ENCODE peak calls at places on chromosomes 13 and 19, in five cellular contexts. G, I, H, B and S are unnamed samples.

GRCh38 chr19:10219678-10220077 is 11.5 kb downstream of the S1PR2 start:
- DNase-seq in H (peak; percentile 53), G (peak; percentile 49), B (no peak), I (no peak), S (no peak)

GRCh38 chr13:90696254-90696653 is 651.2 kb upstream of the MIR17HG start:
- DNase-seq in I (no peak), H (peak; percentile 75), B (no peak), G (peak; percentile 76), S (peak; percentile 83)

GRCh38 chr19:49847731-49848696 is 2.9 kb upstream of the PTOV1 start:
- DNase-seq in H (peak; percentile 90), G (peak; percentile 81), I (no peak), B (no peak), S (peak; percentile 91)

GRCh38 chr13:101520672-101521071 is 68.2 kb downstream of the ITGBL1 start:
- DNase-seq in G (peak; percentile 69), H (peak; percentile 50), I (no peak), B (no peak), S (peak; percentile 75)

GRCh38 chr13:50419896-50420295 is 404.7 kb downstream of the KCNRG start:
- DNase-seq in H (peak; percentile 49), G (no peak), B (no peak), I (no peak), S (no peak)

GRCh38 chr13:44218501-44219240 is 155.0 kb upstream of the SERP2 start:
- DNase-seq in G (no peak), B (no peak), I (no peak), H (peak; percentile 66), S (no peak)

GRCh38 chr19:39428309-39429112 is 7.2 kb downstream of the RPS16 start:
- DNase-seq in G (no peak), I (no peak), B (no peak), H (peak; percentile 96), S (peak; percentile 91)

GRCh38 chr19:55319786-55320185 is 5.4 kb downstream of the TMEM150B start:
- DNase-seq in B (no peak), G (no peak), H (peak; percentile 79), I (no peak), S (no peak)

GRCh38 chr13:40251343-40252032 is 415.0 kb downstream of the FOXO1 start:
- DNase-seq in B (no peak), G (peak; percentile 60), I (no peak), H (peak; percentile 69), S (no peak)

GRCh38 chr19:52398091-52398461 is 427 bp downstream of the ZNF528 start:
- DNase-seq in B (no peak), H (peak; percentile 29), G (no peak), I (no peak), S (no peak)

GRCh38 chr13:30004204-30004603 is 153.8 kb upstream of the UBL3 start:
- DNase-seq in B (no peak), I (no peak), G (peak; percentile 35), H (no peak), S (no peak)

GRCh38 chr13:52879950-52880650 is 31.7 kb upstream of the PCDH8 start:
- DNase-seq in B (no peak), I (no peak), G (no peak), H (no peak), S (no peak)

GRCh38 chr13:67383358-67383757 is 153.2 kb upstream of the PCDH9 start:
- DNase-seq in B (no peak), I (no peak), G (no peak), H (peak; percentile 55), S (peak; percentile 13)

GRCh38 chr13:72341904-72342303 is 385.5 kb downstream of the MZT1 start:
- DNase-seq in G (no peak), H (no peak), B (no peak), I (no peak), S (no peak)

GRCh38 chr19:48458016-48458415 is 2.6 kb downstream of the KCNJ14 start:
- DNase-seq in G (no peak), I (no peak), B (no peak), H (peak; percentile 38), S (no peak)

GRCh38 chr19:5997371-5997770 is 19.4 kb upstream of the RANBP3 start:
- DNase-seq in B (no peak), I (no peak), H (no peak), G (no peak), S (no peak)

GRCh38 chr19:21907516-21907915 is 71.5 kb upstream of the ZNF43 start:
- DNase-seq in H (no peak), G (no peak), B (no peak), I (no peak), S (no peak)

GRCh38 chr19:41111750-41112295 is 2.4 kb upstream of the CYP2F1 start:
- DNase-seq in H (no peak), I (no peak), B (no peak), G (no peak), S (no peak)

GRCh38 chr19:38730731-38731589 is 13.3 kb downstream of the CAPN12 start:
- DNase-seq in B (no peak), I (peak; percentile 49), H (no peak), G (no peak), S (no peak)

GRCh38 chr19:45499196-45500180 is 1.2 kb downstream of the PPM1N start:
- DNase-seq in G (no peak), B (peak; percentile 59), I (no peak), H (peak; percentile 46), S (no peak)

GRCh38 chr13:43629691-43630480 is 156.9 kb downstream of the ENOX1 start:
- DNase-seq in G (no peak), B (no peak), H (peak; percentile 16), I (no peak), S (no peak)

GRCh38 chr19:7992575-7992974 is 12.9 kb downstream of the ELAVL1 start:
- DNase-seq in H (no peak), G (no peak), I (no peak), B (no peak), S (no peak)

GRCh38 chr19:17751103-17751911 is at the start of gene FCHO1:
- DNase-seq in H (no peak), I (no peak), G (no peak), B (peak; percentile 90), S (no peak)

GRCh38 chr19:19405919-19406877 is 723 bp downstream of the GATAD2A start:
- DNase-seq in H (peak; percentile 50), G (peak; percentile 50), I (no peak), B (peak; percentile 32), S (peak; percentile 46)

GRCh38 chr19:42563352-42564210 is 31.1 kb downstream of the CEACAM8 start:
- DNase-seq in I (no peak), H (peak; percentile 60), B (no peak), G (peak; percentile 22), S (peak; percentile 28)

GRCh38 chr13:33676700-33677048 is 141.3 kb upstream of the RFC3 start:
- DNase-seq in H (peak; percentile 76), I (no peak), G (peak; percentile 61), B (no peak), S (peak; percentile 37)

GRCh38 chr19:29418106-29418684 is 107.6 kb upstream of the VSTM2B start:
- DNase-seq in G (no peak), I (no peak), H (no peak), B (no peak), S (no peak)

GRCh38 chr13:110354715-110355473 is 47.8 kb downstream of the COL4A2 start:
- DNase-seq in B (no peak), G (no peak), H (no peak), I (no peak), S (no peak)

DNA sequence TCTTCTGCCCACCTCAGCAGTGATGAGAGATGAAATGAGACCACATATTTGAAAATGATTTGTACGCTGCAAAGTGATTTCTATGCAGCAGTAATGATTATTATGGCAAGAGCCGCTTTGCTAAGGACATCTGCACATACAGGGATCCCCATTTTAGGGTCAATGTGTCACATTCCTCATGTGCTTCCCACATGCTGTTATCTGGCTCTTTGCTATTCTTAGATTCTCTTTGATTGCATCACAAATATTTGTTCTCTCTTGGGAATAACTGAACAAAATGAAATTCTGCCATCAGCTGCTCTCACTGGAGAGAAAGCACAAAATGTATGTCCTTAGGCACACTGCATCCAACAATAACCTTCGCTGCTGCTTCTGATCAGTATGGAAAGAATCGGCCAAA is 209.5 kb upstream of the IPO5 start:
- DNase-seq in B (no peak), I (no peak), H (peak; percentile 78), G (no peak), S (no peak)
- TF ChIP-seq CTCF in B (no peak), I (no peak), H (no peak), G (no peak), S (no peak)

GRCh38 chr13:98547455-98547854 is 29.5 kb downstream of the STK24 start:
- DNase-seq in H (no peak), B (no peak), I (no peak), G (no peak), S (no peak)
- H3K4me3 ChIP-seq in H (no peak overlapping the region), B (no peak overlapping the region), I (no peak overlapping the region), G (no peak overlapping the region), S (no peak overlapping the region)

GRCh38 chr19:53583181-53583580 is 45.2 kb downstream of the ZNF331 start:
- DNase-seq in G (no peak), H (no peak), B (no peak), I (no peak), S (no peak)
- H3K9me3 ChIP-seq in G (peaks cover 16% of the 10 kb centered on the region), H (no peaks in the 10 kb centered on the region), B (peaks cover 26% of the 10 kb centered on the region), I (no peaks in the 10 kb centered on the region), S (peaks cover 9% of the 10 kb centered on the region)

GRCh38 chr13:111981006-111981405 is 85.9 kb upstream of the SOX1 start:
- DNase-seq in G (no peak), I (no peak), H (no peak), B (no peak), S (no peak)

GRCh38 chr13:111977184-111977516 is 89.8 kb upstream of the SOX1 start:
- DNase-seq in B (no peak), G (no peak), H (no peak), I (no peak), S (no peak)

GRCh38 chr13:111980146-111980929 is 86.6 kb upstream of the SOX1 start:
- DNase-seq in I (no peak), B (no peak), G (no peak), H (no peak), S (no peak)

GRCh38 chr13:111976474-111977183 is 90.3 kb upstream of the SOX1 start:
- DNase-seq in I (no peak), B (no peak), G (no peak), H (no peak), S (no peak)

GRCh38 chr13:111978536-111978935 is 88.4 kb upstream of the SOX1 start:
- DNase-seq in H (no peak), I (no peak), B (no peak), G (no peak), S (no peak)
- TF ChIP-seq CTCF in H (no peak), I (no peak), B (no peak), G (no peak), S (no peak)

DNA sequence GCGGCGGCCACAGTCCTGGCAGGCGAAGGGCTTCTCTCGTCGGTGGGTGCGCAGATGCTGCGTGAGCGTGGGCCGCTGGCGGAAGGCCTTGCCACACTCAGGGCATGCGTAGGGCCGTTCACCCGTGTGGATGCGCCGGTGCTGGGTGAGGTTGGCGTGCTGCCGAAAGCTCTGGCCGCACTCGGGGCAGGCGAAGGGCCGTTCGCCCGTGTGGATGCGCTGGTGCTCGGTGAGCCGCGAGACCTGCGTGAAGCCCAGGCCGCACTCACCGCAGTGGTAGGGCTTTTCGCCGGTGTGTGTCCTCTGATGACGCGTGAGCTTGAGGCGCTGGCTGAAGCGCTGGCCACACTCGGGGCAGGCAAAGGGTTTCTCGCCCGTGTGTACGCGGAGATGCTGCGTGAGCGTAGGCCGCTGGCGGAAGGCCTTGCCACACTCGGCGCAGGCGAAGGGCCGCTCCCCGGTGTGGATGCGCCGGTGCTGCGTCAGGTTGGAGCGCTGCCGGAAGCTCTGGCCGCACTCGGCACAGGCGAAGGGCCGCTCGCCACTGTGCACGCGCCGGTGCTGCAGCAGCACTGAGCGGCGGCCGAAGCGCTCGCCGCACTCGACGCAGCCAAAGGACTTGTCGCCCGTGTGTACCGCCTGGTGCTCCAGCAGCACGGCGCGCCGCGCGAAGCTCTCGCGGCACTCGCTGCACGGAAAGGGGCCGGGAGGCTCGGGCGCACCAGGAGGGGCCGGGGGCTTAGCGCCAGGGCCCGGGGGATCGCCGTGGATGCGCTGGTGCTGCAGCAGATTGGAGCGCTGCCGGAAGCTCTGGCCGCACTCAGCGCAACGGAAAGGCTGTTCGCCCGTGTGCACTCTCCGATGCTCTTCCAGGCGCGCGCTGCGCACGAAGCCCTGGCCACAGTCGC is 4.0 kb upstream of the UBE2M start:
- DNase-seq in G (peak; percentile 45), B (peak; percentile 35), I (no peak), H (peak; percentile 61), S (peak; percentile 44)
- H3K4me3 ChIP-seq in G (no peak overlapping the region), B (peak overlapping the region; percentile 60), I (peak overlapping the region; percentile 29), H (peak overlapping the region; percentile 15), S (peak overlapping the region; percentile 46)